ENCODE peak calls at places on chromosomes 5 and 9, in seven cellular contexts. One of them, this sample, is unnamed.

GRCh38 chr9:127910613-127911205 is 6.1 kb downstream of the ST6GALNAC4 start:
- DNase-seq in suprapubic skin: no peak
- DNase-seq in transverse colon: peak
- DNase-seq in A549: peak
- DNase-seq in uterus: no peak
- DNase-seq in heart left ventricle: peak
- DNase-seq in endothelial cell of umbilical vein: peak
- DNase-seq in this sample: no peak

GRCh38 chr5:98433673-98434072 is 339.8 kb upstream of the RGMB start:
- DNase-seq in suprapubic skin: no peak
- DNase-seq in transverse colon: no peak
- DNase-seq in heart left ventricle: no peak
- DNase-seq in A549: no peak
- DNase-seq in endothelial cell of umbilical vein: no peak
- DNase-seq in uterus: no peak
- DNase-seq in this sample: no peak

GRCh38 chr5:163534476-163535172 is 29.2 kb downstream of the MAT2B start:
- DNase-seq in suprapubic skin: no peak
- DNase-seq in uterus: no peak
- DNase-seq in heart left ventricle: peak
- DNase-seq in A549: no peak
- DNase-seq in endothelial cell of umbilical vein: no peak
- DNase-seq in transverse colon: no peak
- DNase-seq in this sample: no peak

GRCh38 chr9:4769321-4770080 is 23.2 kb upstream of the RCL1 start:
- DNase-seq in endothelial cell of umbilical vein: no peak
- DNase-seq in transverse colon: no peak
- DNase-seq in heart left ventricle: no peak
- DNase-seq in suprapubic skin: no peak
- DNase-seq in uterus: no peak
- DNase-seq in A549: no peak
- DNase-seq in this sample: no peak

GRCh38 chr5:1190915-1191314 is 10.5 kb upstream of the SLC6A19 start:
- DNase-seq in suprapubic skin: no peak
- DNase-seq in A549: no peak
- DNase-seq in uterus: no peak
- DNase-seq in endothelial cell of umbilical vein: no peak
- DNase-seq in heart left ventricle: no peak
- DNase-seq in transverse colon: no peak
- DNase-seq in this sample: no peak

GRCh38 chr5:44336708-44337107 is 52.5 kb downstream of the FGF10 start:
- DNase-seq in uterus: no peak
- DNase-seq in A549: no peak
- DNase-seq in transverse colon: no peak
- DNase-seq in endothelial cell of umbilical vein: no peak
- DNase-seq in heart left ventricle: no peak
- DNase-seq in suprapubic skin: no peak
- DNase-seq in this sample: no peak

GRCh38 chr9:82593436-82593835 is 469.5 kb downstream of the RASEF start:
- DNase-seq in suprapubic skin: no peak
- DNase-seq in transverse colon: no peak
- DNase-seq in uterus: no peak
- DNase-seq in A549: no peak
- DNase-seq in heart left ventricle: no peak
- DNase-seq in endothelial cell of umbilical vein: no peak
- DNase-seq in this sample: no peak

GRCh38 chr5:149452665-149453617 is 73.8 kb upstream of the IL17B start:
- DNase-seq in endothelial cell of umbilical vein: peak
- DNase-seq in A549: peak
- DNase-seq in uterus: peak
- DNase-seq in transverse colon: peak
- DNase-seq in heart left ventricle: peak
- DNase-seq in suprapubic skin: no peak
- DNase-seq in this sample: peak

GRCh38 chr9:7368410-7369292 is 430.9 kb downstream of the DMAC1 start:
- DNase-seq in suprapubic skin: no peak
- DNase-seq in A549: no peak
- DNase-seq in transverse colon: no peak
- DNase-seq in heart left ventricle: no peak
- DNase-seq in endothelial cell of umbilical vein: no peak
- DNase-seq in uterus: no peak
- DNase-seq in this sample: no peak

GRCh38 chr9:6644346-6645152 is 980 bp downstream of the GLDC start:
- DNase-seq in A549: no peak
- DNase-seq in transverse colon: no peak
- DNase-seq in heart left ventricle: no peak
- DNase-seq in suprapubic skin: no peak
- DNase-seq in uterus: no peak
- DNase-seq in endothelial cell of umbilical vein: peak
- DNase-seq in this sample: no peak

GRCh38 chr5:61263561-61264272 is 68.3 kb upstream of the ZSWIM6 start:
- DNase-seq in transverse colon: no peak
- DNase-seq in uterus: no peak
- DNase-seq in heart left ventricle: no peak
- DNase-seq in suprapubic skin: no peak
- DNase-seq in A549: no peak
- DNase-seq in endothelial cell of umbilical vein: peak
- DNase-seq in this sample: no peak

GRCh38 chr9:99593621-99594020 is 228.1 kb upstream of the NR4A3 start:
- DNase-seq in endothelial cell of umbilical vein: no peak
- DNase-seq in uterus: no peak
- DNase-seq in suprapubic skin: no peak
- DNase-seq in heart left ventricle: no peak
- DNase-seq in transverse colon: no peak
- DNase-seq in A549: no peak
- DNase-seq in this sample: no peak

GRCh38 chr5:154138701-154139100 is 51.8 kb upstream of the GALNT10 start:
- DNase-seq in A549: no peak
- DNase-seq in suprapubic skin: no peak
- DNase-seq in endothelial cell of umbilical vein: no peak
- DNase-seq in heart left ventricle: peak
- DNase-seq in uterus: no peak
- DNase-seq in transverse colon: no peak
- DNase-seq in this sample: no peak

GRCh38 chr5:173573126-173573960 is 43.1 kb downstream of the BOD1 start:
- DNase-seq in uterus: peak
- DNase-seq in suprapubic skin: peak
- DNase-seq in transverse colon: peak
- DNase-seq in heart left ventricle: peak
- DNase-seq in endothelial cell of umbilical vein: peak
- DNase-seq in A549: peak
- DNase-seq in this sample: peak

GRCh38 chr9:38263534-38263933 is 129.0 kb upstream of the ALDH1B1 start:
- DNase-seq in heart left ventricle: no peak
- DNase-seq in uterus: no peak
- DNase-seq in transverse colon: no peak
- DNase-seq in suprapubic skin: peak
- DNase-seq in endothelial cell of umbilical vein: peak
- DNase-seq in A549: peak
- DNase-seq in this sample: no peak

GRCh38 chr9:78023003-78023741 is 8.4 kb downstream of the GNAQ start:
- DNase-seq in heart left ventricle: no peak
- DNase-seq in endothelial cell of umbilical vein: peak
- DNase-seq in uterus: no peak
- DNase-seq in suprapubic skin: no peak
- DNase-seq in transverse colon: no peak
- DNase-seq in A549: peak
- DNase-seq in this sample: no peak

GRCh38 chr5:171387970-171388815 is 544 bp downstream of the NPM1 start:
- DNase-seq in endothelial cell of umbilical vein: peak
- DNase-seq in transverse colon: peak
- DNase-seq in suprapubic skin: peak
- DNase-seq in A549: peak
- DNase-seq in uterus: peak
- DNase-seq in heart left ventricle: peak
- DNase-seq in this sample: peak

GRCh38 chr5:111777382-111777781 is 20.4 kb upstream of the NREP start:
- DNase-seq in transverse colon: no peak
- DNase-seq in heart left ventricle: no peak
- DNase-seq in suprapubic skin: no peak
- DNase-seq in endothelial cell of umbilical vein: no peak
- DNase-seq in uterus: no peak
- DNase-seq in A549: no peak
- DNase-seq in this sample: no peak

GRCh38 chr5:113119271-113119924 is 142.8 kb downstream of the DCP2 start:
- DNase-seq in transverse colon: peak
- DNase-seq in uterus: peak
- DNase-seq in heart left ventricle: peak
- DNase-seq in suprapubic skin: no peak
- DNase-seq in A549: no peak
- DNase-seq in endothelial cell of umbilical vein: peak
- DNase-seq in this sample: no peak

GRCh38 chr5:85921590-85921989 is 696.2 kb upstream of the COX7C start:
- DNase-seq in uterus: no peak
- DNase-seq in heart left ventricle: no peak
- DNase-seq in A549: peak
- DNase-seq in endothelial cell of umbilical vein: no peak
- DNase-seq in transverse colon: no peak
- DNase-seq in suprapubic skin: no peak
- DNase-seq in this sample: no peak

GRCh38 chr5:71939452-71939932 is 167.8 kb upstream of the MAP1B start:
- DNase-seq in A549: peak
- DNase-seq in heart left ventricle: no peak
- DNase-seq in suprapubic skin: no peak
- DNase-seq in transverse colon: no peak
- DNase-seq in endothelial cell of umbilical vein: no peak
- DNase-seq in uterus: no peak
- DNase-seq in this sample: no peak

GRCh38 chr5:143924311-143924710 is 112.3 kb downstream of the HMHB1 start:
- DNase-seq in endothelial cell of umbilical vein: no peak
- DNase-seq in A549: no peak
- DNase-seq in suprapubic skin: no peak
- DNase-seq in uterus: no peak
- DNase-seq in heart left ventricle: no peak
- DNase-seq in transverse colon: no peak
- DNase-seq in this sample: no peak

GRCh38 chr5:39415186-39415585 is 9.6 kb downstream of the DAB2 start:
- DNase-seq in A549: no peak
- DNase-seq in uterus: no peak
- DNase-seq in heart left ventricle: no peak
- DNase-seq in suprapubic skin: no peak
- DNase-seq in transverse colon: no peak
- DNase-seq in endothelial cell of umbilical vein: no peak
- DNase-seq in this sample: no peak
- H3K4me3 ChIP-seq in A549: no peak
- H3K4me3 ChIP-seq in uterus: no peak
- H3K4me3 ChIP-seq in heart left ventricle: no peak
- H3K4me3 ChIP-seq in suprapubic skin: no peak
- H3K4me3 ChIP-seq in transverse colon: no peak
- H3K4me3 ChIP-seq in endothelial cell of umbilical vein: no peak
- H3K4me3 ChIP-seq in this sample: no peak

GRCh38 chr5:40755093-40755406 is 711 bp downstream of the TTC33 start:
- DNase-seq in A549: peak
- DNase-seq in suprapubic skin: no peak
- DNase-seq in transverse colon: peak
- DNase-seq in heart left ventricle: peak
- DNase-seq in endothelial cell of umbilical vein: peak
- DNase-seq in uterus: peak
- DNase-seq in this sample: no peak

GRCh38 chr5:40754381-40755092 is 1.2 kb downstream of the TTC33 start:
- DNase-seq in A549: no peak
- DNase-seq in heart left ventricle: no peak
- DNase-seq in transverse colon: no peak
- DNase-seq in uterus: no peak
- DNase-seq in endothelial cell of umbilical vein: peak
- DNase-seq in suprapubic skin: no peak
- DNase-seq in this sample: no peak

GRCh38 chr5:40757400-40757799 is 1.6 kb upstream of the TTC33 start:
- DNase-seq in transverse colon: no peak
- DNase-seq in suprapubic skin: no peak
- DNase-seq in A549: no peak
- DNase-seq in endothelial cell of umbilical vein: no peak
- DNase-seq in heart left ventricle: no peak
- DNase-seq in uterus: no peak
- DNase-seq in this sample: no peak

GRCh38 chr5:40755407-40756365 is at the start of gene TTC33:
- DNase-seq in endothelial cell of umbilical vein: peak
- DNase-seq in uterus: peak
- DNase-seq in heart left ventricle: peak
- DNase-seq in suprapubic skin: peak
- DNase-seq in A549: peak
- DNase-seq in transverse colon: peak
- DNase-seq in this sample: peak
- TF ChIP-seq POLR2A in endothelial cell of umbilical vein: peak
- TF ChIP-seq POLR2A in uterus: peak
- TF ChIP-seq POLR2A in heart left ventricle: no peak
- TF ChIP-seq POLR2A in suprapubic skin: no peak
- TF ChIP-seq POLR2A in A549: no peak
- TF ChIP-seq POLR2A in transverse colon: peak
- TF ChIP-seq POLR2A in this sample: peak

DNA sequence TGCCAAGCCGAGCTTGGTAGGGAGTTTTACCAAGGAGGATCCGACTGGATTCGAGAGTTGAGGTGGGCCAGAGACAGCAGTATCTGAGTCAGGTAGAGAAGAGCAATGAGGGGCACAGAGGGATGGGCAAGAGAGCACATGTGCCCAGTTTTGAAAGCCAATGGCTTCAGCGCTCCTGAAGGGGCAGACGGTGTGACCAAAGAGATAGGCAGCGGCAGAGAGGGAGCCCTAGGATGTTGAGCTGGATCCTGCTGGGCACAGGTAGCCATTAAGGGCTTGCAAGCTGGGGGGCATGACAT is 941 bp downstream of the FGFR4 start:
- DNase-seq in uterus: no peak
- DNase-seq in endothelial cell of umbilical vein: no peak
- DNase-seq in A549: no peak
- DNase-seq in suprapubic skin: no peak
- DNase-seq in transverse colon: no peak
- DNase-seq in heart left ventricle: no peak
- DNase-seq in this sample: no peak
- H3K4me3 ChIP-seq in uterus: no peak
- H3K4me3 ChIP-seq in endothelial cell of umbilical vein: no peak
- H3K4me3 ChIP-seq in A549: peak
- H3K4me3 ChIP-seq in suprapubic skin: peak
- H3K4me3 ChIP-seq in transverse colon: peak
- H3K4me3 ChIP-seq in heart left ventricle: no peak
- H3K4me3 ChIP-seq in this sample: no peak

DNA sequence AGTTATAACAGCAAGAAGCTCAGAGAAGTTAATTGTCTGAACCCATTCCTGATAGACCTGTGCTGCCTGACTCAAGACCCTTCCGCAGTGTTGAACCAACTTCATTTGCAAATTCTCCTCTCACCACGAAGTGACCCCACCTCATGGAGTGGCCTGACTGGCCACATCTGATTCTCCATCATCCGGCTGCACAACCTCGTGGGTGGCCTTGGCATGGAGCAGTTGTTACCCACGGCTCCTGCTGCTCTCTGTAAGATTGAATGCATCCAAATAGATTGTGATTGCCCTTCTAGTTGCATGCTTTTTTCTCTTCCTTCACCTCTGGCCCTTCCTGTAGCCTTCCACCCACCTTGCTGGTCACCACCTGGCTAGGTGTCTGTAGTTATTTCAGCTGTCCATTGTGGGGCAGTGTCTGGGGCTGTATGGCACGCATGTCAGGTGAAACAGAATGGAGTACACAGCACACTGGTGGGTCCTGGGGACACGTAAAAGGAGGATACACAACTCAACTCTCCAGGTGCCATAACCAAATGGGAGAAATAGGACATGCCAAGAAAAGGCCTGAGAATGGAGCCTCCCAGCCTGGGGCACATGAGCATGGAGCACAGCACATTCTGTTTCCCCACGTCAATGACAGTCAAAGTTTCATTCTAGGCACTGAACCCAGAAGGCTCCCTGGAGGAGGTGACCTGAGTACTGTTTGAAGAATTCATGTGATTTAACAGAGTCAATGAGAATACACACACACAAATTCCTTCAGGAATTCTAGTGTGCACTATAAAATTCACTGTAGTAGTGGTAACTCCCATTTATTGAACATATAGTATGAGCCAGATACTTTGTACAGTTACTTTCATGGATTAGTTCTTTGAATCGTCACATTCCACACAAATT is 70.5 kb upstream of the PTCH1 start:
- DNase-seq in heart left ventricle: no peak
- DNase-seq in suprapubic skin: no peak
- DNase-seq in uterus: no peak
- DNase-seq in endothelial cell of umbilical vein: no peak
- DNase-seq in A549: no peak
- DNase-seq in transverse colon: no peak
- DNase-seq in this sample: no peak
- TF ChIP-seq POLR2A in heart left ventricle: no peak
- TF ChIP-seq POLR2A in suprapubic skin: no peak
- TF ChIP-seq POLR2A in uterus: no peak
- TF ChIP-seq POLR2A in endothelial cell of umbilical vein: no peak
- TF ChIP-seq POLR2A in A549: no peak
- TF ChIP-seq POLR2A in transverse colon: no peak
- TF ChIP-seq POLR2A in this sample: no peak

This sample was measured in breast epithelium.